ENCODE peak calls at places on chromosome 4, in four cellular contexts. K, V, C and I are unnamed samples.

GRCh38 chr4:123628288-123628687 is 231.7 kb downstream of the SPRY1 start:
- DNase-seq in V (no peak), K (no peak), C (no peak), I (no peak)

GRCh38 chr4:84258905-84259830 is 239.9 kb downstream of the NKX6-1 start:
- DNase-seq in K (peak), V (peak), C (no peak), I (peak)

GRCh38 chr4:3200423-3201090 is 48.4 kb upstream of the MSANTD1 start:
- DNase-seq in K (no peak), C (no peak), V (no peak), I (no peak)

GRCh38 chr4:26048962-26049361 is 134.9 kb downstream of the SMIM20 start:
- DNase-seq in V (no peak), K (no peak), C (no peak), I (no peak)

GRCh38 chr4:165381821-165382373 is 3.1 kb downstream of the CPE start:
- DNase-seq in K (no peak), V (no peak), C (no peak), I (no peak)

GRCh38 chr4:64538219-64538618 is 129.0 kb upstream of the TECRL start:
- DNase-seq in C (no peak), K (no peak), V (no peak), I (no peak)

GRCh38 chr4:26326791-26327190 is 6.0 kb downstream of the RBPJ start:
- DNase-seq in V (no peak), C (no peak), K (peak), I (no peak)

GRCh38 chr4:42396361-42397255 is 680 bp upstream of the SHISA3 start:
- DNase-seq in V (no peak), K (no peak), C (no peak), I (no peak)

GRCh38 chr4:84750260-84750955 is 167.5 kb downstream of the CDS1 start:
- DNase-seq in K (peak), C (no peak), V (peak), I (no peak)

GRCh38 chr4:156662921-156663320 is 308.7 kb downstream of the PDGFC start:
- DNase-seq in C (no peak), K (no peak), V (no peak), I (no peak)

GRCh38 chr4:158754385-158755180 is 14.2 kb upstream of the FNIP2 start:
- DNase-seq in K (peak), C (no peak), V (no peak), I (no peak)

GRCh38 chr4:88077911-88078310 is 70.5 kb downstream of the PKD2 start:
- DNase-seq in K (no peak), V (no peak), C (no peak), I (no peak)

GRCh38 chr4:154344686-154345085 is 146.9 kb downstream of the DCHS2 start:
- DNase-seq in K (no peak), C (no peak), V (no peak), I (no peak)

GRCh38 chr4:40292313-40292759 is 42.8 kb upstream of the CHRNA9 start:
- DNase-seq in V (no peak), K (peak), C (no peak), I (no peak)

GRCh38 chr4:144202091-144202490 is 61.6 kb upstream of the GYPA start:
- DNase-seq in C (no peak), V (no peak), K (no peak), I (no peak)

GRCh38 chr4:141636077-141636770 is at the start of gene IL15:
- DNase-seq in K (peak), C (peak), V (peak), I (peak)

GRCh38 chr4:70734168-70734954 is 12.6 kb downstream of the RUFY3 start:
- DNase-seq in C (no peak), V (no peak), K (peak), I (no peak)

GRCh38 chr4:15118281-15118680 is 116.0 kb downstream of the CPEB2 start:
- DNase-seq in V (no peak), K (no peak), C (no peak), I (no peak)

GRCh38 chr4:40557741-40558140 is 71.9 kb downstream of the RBM47 start:
- DNase-seq in V (no peak), K (no peak), C (no peak), I (no peak)

GRCh38 chr4:304987-305680 is at the start of gene ZNF732:
- DNase-seq in V (no peak), K (peak), C (no peak), I (no peak)

GRCh38 chr4:107710493-107711459 is 9.3 kb downstream of the PAPSS1 start:
- DNase-seq in C (no peak), K (no peak), V (no peak), I (no peak)

GRCh38 chr4:154314248-154314647 is 177.4 kb downstream of the DCHS2 start:
- DNase-seq in K (no peak), V (no peak), C (no peak), I (no peak)

GRCh38 chr4:169485084-169485483 is 127.3 kb downstream of the NEK1 start:
- DNase-seq in C (no peak), V (no peak), K (peak), I (no peak)

GRCh38 chr4:100061835-100062234 is 111.8 kb upstream of the H2AZ1 start:
- DNase-seq in C (no peak), V (no peak), K (peak), I (no peak)

GRCh38 chr4:76706581-76706980 is 191.4 kb downstream of the SOWAHB start:
- DNase-seq in C (no peak), V (no peak), K (no peak), I (no peak)
- TF ChIP-seq POLR2A in C (no peak), V (no peak), K (no peak), I (no peak)

GRCh38 chr4:20700007-20700761 is at the start of gene PACRGL:
- DNase-seq in C (peak), V (peak), K (peak), I (peak)
- TF ChIP-seq POLR2A in C (peak), V (peak), K (peak), I (peak)

GRCh38 chr4:6180841-6181631 is 19.3 kb downstream of the JAKMIP1 start:
- DNase-seq in V (no peak), K (no peak), C (no peak), I (no peak)
- TF ChIP-seq POLR2A in V (no peak), K (no peak), C (no peak), I (no peak)

GRCh38 chr4:86894465-86894864 is 2.2 kb upstream of the C4orf36 start:
- DNase-seq in C (no peak), K (peak), V (no peak), I (no peak)

GRCh38 chr4:86892639-86892965 is 380 bp upstream of the C4orf36 start:
- DNase-seq in C (no peak), V (no peak), K (no peak), I (no peak)

GRCh38 chr4:86895692-86896488 is 3.7 kb upstream of the C4orf36 start:
- DNase-seq in C (no peak), V (peak), K (peak), I (no peak)

GRCh38 chr4:86893136-86893535 is 914 bp upstream of the C4orf36 start:
- DNase-seq in C (no peak), K (no peak), V (no peak), I (no peak)

DNA sequence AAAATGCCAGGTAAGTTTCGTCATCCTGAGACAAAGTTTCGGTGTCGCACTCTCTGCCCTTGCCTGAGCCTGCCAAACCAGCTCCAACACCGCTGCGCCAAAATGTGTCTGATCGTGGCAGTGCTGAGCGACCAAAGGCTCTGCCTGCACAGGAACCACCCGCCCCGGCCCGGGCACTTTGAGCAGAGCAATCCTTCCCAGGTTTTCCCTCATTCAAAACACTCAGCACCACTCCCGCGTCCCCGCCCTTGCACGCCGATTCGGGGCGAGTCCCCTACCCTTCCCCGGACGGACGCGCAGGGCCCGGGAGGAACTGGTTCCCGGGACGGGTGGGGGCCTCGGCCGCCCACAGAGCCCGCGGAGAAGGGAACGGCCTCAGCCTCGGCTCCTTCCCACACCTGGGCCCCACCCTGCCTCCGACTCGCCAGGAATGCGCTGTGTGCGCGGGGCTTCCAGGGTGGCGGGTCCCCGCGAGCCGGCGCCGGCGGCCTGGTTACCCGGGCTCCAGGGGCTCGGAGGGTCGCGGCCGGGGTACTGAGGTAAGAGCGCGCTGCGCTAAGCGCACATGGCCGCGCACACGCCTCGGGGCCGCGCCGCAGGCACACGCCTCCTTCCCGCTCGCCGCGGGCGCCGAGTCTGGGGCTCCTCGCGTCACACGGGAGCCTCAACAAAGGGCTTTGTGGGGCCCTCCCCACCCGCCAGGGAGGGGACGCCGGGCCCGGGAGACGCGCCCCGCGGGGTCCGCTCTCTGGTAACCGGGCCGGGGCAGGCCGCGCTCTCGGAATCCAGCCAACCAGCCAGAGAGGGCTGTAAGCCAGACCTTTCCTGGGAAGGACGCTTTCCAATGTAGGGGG is at the start of gene C4orf36:
- DNase-seq in V (peak), K (peak), C (peak), I (peak)
- TF ChIP-seq POLR2A in V (peak), K (no peak), C (no peak), I (no peak)

DNA sequence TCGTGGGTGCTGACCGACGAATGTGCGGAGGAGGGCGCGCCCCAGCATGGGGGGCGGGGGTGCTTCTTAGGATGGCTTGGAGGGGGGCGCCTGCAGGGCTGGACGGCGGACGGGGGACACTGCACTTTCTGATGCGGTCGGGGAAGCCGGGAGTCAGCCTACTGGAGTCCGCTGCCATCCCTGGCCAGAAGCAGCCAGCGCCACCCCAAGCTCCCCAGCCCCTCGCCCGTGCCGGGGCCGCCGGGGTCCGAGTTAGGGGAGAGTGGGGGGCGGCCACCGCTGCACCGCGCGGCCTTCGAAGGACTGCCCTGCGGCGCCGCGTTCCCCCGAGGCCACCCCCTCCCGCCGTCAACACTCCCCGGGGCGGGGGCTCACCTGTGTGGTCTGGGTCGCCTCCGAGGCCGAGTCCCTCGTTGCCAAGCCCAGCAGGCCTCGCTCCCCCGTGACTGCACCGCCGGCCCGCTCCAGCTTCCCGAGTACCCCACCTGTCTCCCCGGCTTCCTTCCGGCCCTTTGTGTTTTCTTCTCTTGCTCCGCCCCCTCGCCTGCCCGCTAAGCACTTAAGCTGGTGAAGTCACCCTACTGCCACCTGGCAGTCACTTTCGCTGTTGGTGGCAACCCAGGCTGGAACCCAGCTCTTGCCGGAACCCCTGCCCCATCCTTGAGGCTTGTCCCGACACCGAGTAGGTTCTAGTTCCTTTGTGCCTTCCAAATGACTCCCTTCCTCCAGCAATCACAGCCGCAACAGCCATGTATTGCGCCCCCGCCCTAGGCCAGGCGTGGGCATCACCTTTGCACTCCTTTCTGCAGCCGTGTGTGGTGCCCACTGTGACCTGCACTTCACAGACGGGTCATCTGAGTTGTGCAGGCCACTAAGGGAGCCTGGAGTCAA is at the start of gene OCIAD2:
- DNase-seq in C (peak), K (no peak), V (peak), I (peak)
- TF ChIP-seq POLR2A in C (no peak), K (no peak), V (peak), I (peak)

DNA sequence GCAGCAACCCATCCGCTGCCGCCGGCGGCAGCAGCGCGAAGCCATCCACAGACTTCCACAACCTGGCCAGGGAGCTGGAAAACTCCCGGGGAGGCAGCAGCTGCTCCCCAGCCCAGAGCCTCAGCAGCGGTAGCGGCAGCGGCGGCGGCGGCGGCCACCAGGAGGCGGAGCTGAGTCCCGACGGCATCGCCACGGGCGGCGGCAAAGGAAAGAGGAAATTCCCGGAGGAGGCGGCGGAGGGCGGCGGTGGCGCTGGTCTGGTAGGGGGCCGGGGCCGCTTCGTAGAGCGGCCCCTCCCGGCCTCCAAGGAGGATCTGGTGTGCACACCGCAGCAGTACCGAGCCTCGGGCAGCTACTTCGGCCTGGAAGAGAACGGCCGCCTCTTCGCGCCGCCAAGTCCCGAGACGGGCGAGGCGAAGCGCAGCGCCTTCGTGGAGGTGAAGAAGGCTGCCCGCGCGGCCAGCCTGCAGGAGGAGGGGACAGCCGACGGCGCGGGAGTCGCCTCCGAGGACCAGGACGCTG is 4.9 kb downstream of the PRDM8 start:
- DNase-seq in K (peak), V (peak), C (peak), I (no peak)
- TF ChIP-seq POLR2A in K (no peak), V (no peak), C (no peak), I (no peak)